ENCODE peak calls at places on chromosomes 5 and 9, in seven cellular contexts. P is IMR-90, Y is H1, A is mesenchymal stem cell, F is mesendoderm, D is H9, G is trophoblast cell. Q is an unnamed sample.

GRCh38 chr9:136679431-136679941 is 7.8 kb downstream of the AGPAT2 start:
- DNase-seq in Y (no peak), F (no peak), G (no peak), A (no peak), P (no peak), D (no peak), Q (no peak)

GRCh38 chr5:57033103-57033502 is 81.2 kb upstream of the MIER3 start:
- DNase-seq in P (no peak), Y (no peak), A (no peak), F (no peak), G (no peak), D (no peak), Q (no peak)

GRCh38 chr5:40399349-40399748 is 280.4 kb upstream of the PTGER4 start:
- DNase-seq in Y (no peak), D (no peak), F (no peak), G (no peak), P (peak; percentile 71), A (no peak), Q (no peak)

GRCh38 chr5:93874080-93874479 is 132.7 kb upstream of the POU5F2 start:
- DNase-seq in D (no peak), G (no peak), Y (no peak), P (peak; percentile 37), A (no peak), F (peak; percentile 32), Q (no peak)

GRCh38 chr5:34881246-34881645 is 34.1 kb downstream of the RAD1 start:
- DNase-seq in D (no peak), G (no peak), A (no peak), P (no peak), Y (no peak), F (no peak), Q (no peak)

GRCh38 chr5:1772634-1773033 is 27.0 kb downstream of the MRPL36 start:
- DNase-seq in F (no peak), D (no peak), A (peak; percentile 8), Y (no peak), G (no peak), P (peak; percentile 66), Q (no peak)

GRCh38 chr9:136160321-136160938 is 41.8 kb upstream of the TMEM250 start:
- DNase-seq in G (no peak), F (no peak), Y (peak; percentile 45), A (no peak), P (no peak), D (no peak), Q (no peak)

GRCh38 chr9:72039532-72039931 is 20.9 kb downstream of the C9orf57 start:
- DNase-seq in D (no peak), G (no peak), Y (no peak), P (no peak), F (no peak), A (no peak), Q (no peak)

GRCh38 chr9:138049779-138050471 is 172.3 kb downstream of the CACNA1B start:
- DNase-seq in P (no peak), F (no peak), G (no peak), A (no peak), D (no peak), Y (peak; percentile 50), Q (no peak)

GRCh38 chr5:180600554-180601041 is 9.3 kb upstream of the SCGB3A1 start:
- DNase-seq in G (no peak), Y (no peak), A (no peak), P (no peak), D (peak; percentile 27), F (no peak), Q (no peak)

GRCh38 chr9:126860757-126861466 is 473 bp downstream of the ZBTB34 start:
- DNase-seq in F (peak; percentile 41), Y (peak; percentile 67), P (no peak), G (peak; percentile 18), A (peak; percentile 51), D (no peak), Q (no peak)

GRCh38 chr5:54990751-54991349 is 5.5 kb upstream of the ESM1 start:
- DNase-seq in G (no peak), D (no peak), A (peak; percentile 33), F (peak; percentile 71), P (peak; percentile 84), Y (no peak), Q (no peak)

GRCh38 chr9:118569151-118569550 is 800.1 kb downstream of the BRINP1 start:
- DNase-seq in P (no peak), A (peak; percentile 22), Y (no peak), F (no peak), G (no peak), D (no peak), Q (no peak)

GRCh38 chr5:133523921-133524320 is 88.4 kb downstream of the FSTL4 start:
- DNase-seq in G (no peak), F (no peak), P (no peak), Y (no peak), A (no peak), D (no peak), Q (no peak)

GRCh38 chr5:132686193-132686592 is 12.4 kb downstream of the IL4 start:
- DNase-seq in F (no peak), D (no peak), G (peak; percentile 74), A (no peak), P (no peak), Y (no peak), Q (no peak)

GRCh38 chr5:124912653-124913328 is 166.4 kb upstream of the ZNF608 start:
- DNase-seq in G (no peak), Y (no peak), P (no peak), D (no peak), F (no peak), A (no peak), Q (no peak)

GRCh38 chr9:135129137-135129695 is 41.7 kb downstream of the OLFM1 start:
- DNase-seq in P (no peak), D (no peak), Y (no peak), F (no peak), G (no peak), A (no peak), Q (no peak)
- H4K8ac ChIP-seq in P (no peak overlapping the region), D (no peak overlapping the region), Y (no peak overlapping the region), F (no peak overlapping the region), G (no peak overlapping the region), A (no peak overlapping the region), Q (no peak overlapping the region)

GRCh38 chr9:128084746-128085145 is 16.7 kb downstream of the SLC25A25 start:
- DNase-seq in Y (no peak), D (no peak), F (no peak), G (no peak), A (no peak), P (peak; percentile 71), Q (no peak)
- H4K8ac ChIP-seq in Y (no peak overlapping the region), D (no peak overlapping the region), F (no peak overlapping the region), G (no peak overlapping the region), A (no peak overlapping the region), P (no peak overlapping the region), Q (no peak overlapping the region)

GRCh38 chr5:53095931-53096525 is 13.5 kb downstream of the MOCS2 start:
- DNase-seq in G (peak; percentile 68), Y (peak; percentile 73), A (peak; percentile 70), D (peak; percentile 33), P (peak; percentile 75), F (peak; percentile 51), Q (peak; percentile 46)
- H4K8ac ChIP-seq in G (no peak overlapping the region), Y (no peak overlapping the region), A (no peak overlapping the region), D (no peak overlapping the region), P (no peak overlapping the region), F (no peak overlapping the region), Q (no peak overlapping the region)

GRCh38 chr9:99026271-99026955 is 78.5 kb upstream of the TGFBR1 start:
- DNase-seq in G (no peak), F (no peak), P (no peak), A (no peak), D (no peak), Y (no peak), Q (no peak)
- H4K8ac ChIP-seq in G (no peak overlapping the region), F (no peak overlapping the region), P (peak overlapping the region; percentile 57), A (no peak overlapping the region), D (no peak overlapping the region), Y (no peak overlapping the region), Q (no peak overlapping the region)

DNA sequence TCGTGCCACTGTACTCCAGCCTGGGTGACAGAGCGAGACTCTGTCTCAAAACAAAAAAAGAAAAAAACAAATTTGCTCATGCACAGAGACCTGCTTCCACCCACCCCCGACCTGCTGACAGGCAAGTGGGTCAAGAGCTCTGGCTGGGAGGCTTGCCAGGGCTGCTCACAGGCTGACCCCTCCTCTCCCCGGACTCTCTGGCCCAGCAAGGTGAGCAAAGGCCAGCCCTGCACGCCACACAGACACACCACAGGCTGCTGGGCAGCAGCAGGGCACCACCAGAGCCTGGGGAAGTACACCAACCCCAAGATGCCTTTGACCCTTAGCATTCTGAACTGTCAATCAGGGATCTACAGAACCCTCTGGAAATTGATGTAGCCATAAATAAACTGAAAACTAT is 29.2 kb downstream of the NSUN2 start:
- DNase-seq in Y (no peak), P (no peak), F (no peak), D (no peak), G (no peak), A (no peak), Q (no peak)
- H4K8ac ChIP-seq in Y (no peak overlapping the region), P (no peak overlapping the region), F (no peak overlapping the region), D (no peak overlapping the region), G (no peak overlapping the region), A (no peak overlapping the region), Q (no peak overlapping the region)

GRCh38 chr9:132136151-132136892 is 25.5 kb upstream of the NTNG2 start:
- DNase-seq in Y (no peak), D (no peak), F (no peak), G (no peak), P (no peak), A (no peak), Q (no peak)
- H4K8ac ChIP-seq in Y (peak overlapping the region; percentile 41), D (no peak overlapping the region), F (no peak overlapping the region), G (no peak overlapping the region), P (no peak overlapping the region), A (no peak overlapping the region), Q (no peak overlapping the region)